ENCODE peak calls at places on chromosomes 1 and 21, in seven cellular contexts. D, R, U, N, C, J and I are unnamed samples.

GRCh38 chr1:48246727-48247126 is 24.2 kb downstream of the SLC5A9 start:
- DNase-seq in D (no peak), R (no peak), U (no peak), N (no peak), C (no peak), J (peak), I (no peak)

GRCh38 chr1:109910963-109911798 is 532 bp downstream of the CSF1 start:
- DNase-seq in D (peak), R (no peak), U (no peak), N (no peak), C (no peak), J (no peak), I (no peak)

GRCh38 chr1:101283443-101283842 is 46.6 kb downstream of the S1PR1 start:
- DNase-seq in D (no peak), R (no peak), U (no peak), N (no peak), C (no peak), J (no peak), I (no peak)

GRCh38 chr1:42453386-42453785 is 2.4 kb downstream of the ZMYND12 start:
- DNase-seq in D (no peak), R (no peak), U (no peak), N (no peak), C (no peak), J (no peak), I (no peak)

GRCh38 chr1:211541715-211542477 is 37.1 kb downstream of the SLC30A1 start:
- DNase-seq in D (no peak), R (peak), U (no peak), N (peak), C (peak), J (no peak), I (no peak)

GRCh38 chr1:175237389-175237788 is 44.8 kb upstream of the KIAA0040 start:
- DNase-seq in D (no peak), R (no peak), U (no peak), N (no peak), C (no peak), J (no peak), I (no peak)

GRCh38 chr1:236206548-236206947 is 64.2 kb downstream of the GPR137B start:
- DNase-seq in D (no peak), R (no peak), U (no peak), N (no peak), C (no peak), J (no peak), I (no peak)

GRCh38 chr1:208747979-208748378 is 503.8 kb upstream of the PLXNA2 start:
- DNase-seq in D (no peak), R (no peak), U (no peak), N (no peak), C (no peak), J (no peak), I (no peak)

GRCh38 chr21:26925636-26926035 is 41.3 kb downstream of the ADAMTS5 start:
- DNase-seq in D (no peak), R (no peak), U (no peak), N (no peak), C (no peak), J (no peak), I (no peak)

GRCh38 chr1:223244366-223245103 is 101.5 kb upstream of the TLR5 start:
- DNase-seq in D (no peak), R (peak), U (no peak), N (peak), C (peak), J (no peak), I (no peak)

GRCh38 chr1:3639397-3639911 is 10.4 kb downstream of the WRAP73 start:
- DNase-seq in D (no peak), R (no peak), U (no peak), N (no peak), C (no peak), J (no peak), I (no peak)

GRCh38 chr1:24704411-24705259 is 40.6 kb upstream of the CLIC4 start:
- DNase-seq in D (no peak), R (peak), U (no peak), N (peak), C (peak), J (peak), I (no peak)

GRCh38 chr1:114770989-114771388 is 9.5 kb downstream of the SIKE1 start:
- DNase-seq in D (no peak), R (no peak), U (no peak), N (no peak), C (no peak), J (no peak), I (no peak)

DNA sequence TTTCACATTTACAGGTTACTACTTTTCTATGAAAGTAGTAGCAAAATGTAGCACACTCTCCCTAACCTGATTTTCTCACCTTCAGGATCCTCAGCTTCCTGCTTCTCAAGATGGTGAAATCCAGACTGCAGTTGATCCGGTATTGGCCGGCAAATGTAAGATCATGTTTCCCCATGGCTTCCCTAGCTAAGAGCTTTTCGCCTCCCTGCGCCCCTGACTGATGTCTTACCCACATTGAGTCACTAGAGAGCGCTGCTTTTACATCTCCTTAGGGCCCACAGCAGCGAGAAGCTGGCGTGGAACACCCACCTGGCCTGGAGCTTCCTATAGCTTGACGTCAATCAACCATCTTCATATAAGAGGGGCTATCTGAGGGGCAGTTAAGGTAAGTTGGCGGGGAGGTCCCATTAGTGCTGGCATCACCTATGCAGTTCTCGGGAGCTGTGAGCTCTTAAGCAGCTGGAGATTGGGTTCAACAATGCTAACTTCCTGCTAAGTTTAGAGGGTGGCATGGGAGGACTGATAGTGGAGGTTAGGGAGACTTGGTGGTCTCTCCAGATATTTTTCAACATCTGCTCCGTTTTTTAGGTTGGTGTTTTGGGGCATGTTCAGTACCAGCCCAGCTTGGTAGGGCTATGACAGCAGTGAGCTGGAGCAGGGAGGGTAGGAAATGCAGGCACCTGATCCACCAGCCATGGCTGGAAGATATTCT is 5.5 kb downstream of the PTPN7 start:
- DNase-seq in D (no peak), R (peak), U (peak), N (peak), C (peak), J (peak), I (no peak)
- TF ChIP-seq CTCF in D (no peak), R (peak), U (peak), N (peak), C (peak), J (peak), I (peak)

DNA sequence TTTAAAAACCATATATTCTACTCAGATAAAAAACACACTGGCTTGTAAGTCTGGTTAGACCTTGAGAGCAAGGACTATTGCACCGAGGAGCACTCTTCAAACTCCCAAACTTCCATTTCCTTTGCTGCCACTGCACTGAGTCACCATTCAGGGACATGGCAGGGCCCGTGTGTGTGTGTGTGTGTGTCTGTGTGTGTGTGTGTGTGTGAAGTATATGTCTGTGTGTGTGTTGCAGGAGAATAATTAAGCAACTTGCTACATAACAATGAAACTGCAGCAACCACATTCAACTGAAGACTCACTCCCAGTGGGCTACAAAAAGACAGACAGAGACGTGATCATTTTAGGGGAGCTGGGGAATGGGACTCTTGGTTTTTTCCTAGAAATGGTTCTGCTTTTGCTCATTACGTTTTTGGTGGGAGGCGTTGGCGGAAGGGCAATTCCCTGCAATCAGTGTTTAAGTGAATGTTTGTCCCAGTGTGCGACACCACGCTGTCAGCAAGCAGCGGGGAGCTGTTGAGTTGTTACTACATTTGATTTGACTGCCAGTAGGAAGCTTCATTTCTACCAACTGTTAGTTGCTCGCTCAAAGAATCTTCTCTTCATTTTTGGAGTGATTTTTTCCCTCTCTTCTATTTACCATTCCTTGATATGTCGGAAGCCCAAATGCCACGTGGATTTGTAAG is 36.2 kb downstream of the ESRRG start:
- DNase-seq in D (no peak), R (peak), U (no peak), N (peak), C (peak), J (no peak), I (no peak)
- H3K4me3 ChIP-seq in D (no peak), R (no peak), U (no peak), N (no peak), C (no peak), J (no peak), I (no peak)

GRCh38 chr1:27368872-27369703 is 2.3 kb upstream of the MAP3K6 start:
- DNase-seq in D (no peak), R (peak), U (no peak), N (peak), C (peak), J (no peak), I (no peak)

GRCh38 chr1:27374687-27375086 is at the start of gene FCN3:
- DNase-seq in D (no peak), R (no peak), U (no peak), N (no peak), C (no peak), J (no peak), I (no peak)

GRCh38 chr1:27372022-27372807 is 2.4 kb downstream of the FCN3 start:
- DNase-seq in D (no peak), R (peak), U (no peak), N (no peak), C (no peak), J (no peak), I (no peak)

GRCh38 chr1:27377760-27378495 is 3.3 kb upstream of the FCN3 start:
- DNase-seq in D (no peak), R (no peak), U (no peak), N (no peak), C (no peak), J (no peak), I (no peak)

GRCh38 chr1:27372808-27373690 is 1.6 kb downstream of the FCN3 start:
- DNase-seq in D (no peak), R (no peak), U (no peak), N (no peak), C (no peak), J (no peak), I (no peak)
- TF ChIP-seq CTCF in D (no peak), R (peak), U (peak), N (peak), C (peak), J (no peak), I (peak)

GRCh38 chr1:84135341-84135740 is 8.7 kb upstream of the PRKACB start:
- DNase-seq in D (no peak), R (no peak), U (no peak), N (no peak), C (no peak), J (no peak), I (no peak)
- H3K4me3 ChIP-seq in D (no peak), R (no peak), U (no peak), N (no peak), C (no peak), J (no peak), I (no peak)

GRCh38 chr1:21490774-21491482 is 18.3 kb upstream of the ALPL start:
- DNase-seq in D (no peak), R (peak), U (no peak), N (peak), C (peak), J (no peak), I (no peak)
- TF ChIP-seq CTCF in D (peak), R (peak), U (peak), N (peak), C (peak), J (peak), I (peak)

DNA sequence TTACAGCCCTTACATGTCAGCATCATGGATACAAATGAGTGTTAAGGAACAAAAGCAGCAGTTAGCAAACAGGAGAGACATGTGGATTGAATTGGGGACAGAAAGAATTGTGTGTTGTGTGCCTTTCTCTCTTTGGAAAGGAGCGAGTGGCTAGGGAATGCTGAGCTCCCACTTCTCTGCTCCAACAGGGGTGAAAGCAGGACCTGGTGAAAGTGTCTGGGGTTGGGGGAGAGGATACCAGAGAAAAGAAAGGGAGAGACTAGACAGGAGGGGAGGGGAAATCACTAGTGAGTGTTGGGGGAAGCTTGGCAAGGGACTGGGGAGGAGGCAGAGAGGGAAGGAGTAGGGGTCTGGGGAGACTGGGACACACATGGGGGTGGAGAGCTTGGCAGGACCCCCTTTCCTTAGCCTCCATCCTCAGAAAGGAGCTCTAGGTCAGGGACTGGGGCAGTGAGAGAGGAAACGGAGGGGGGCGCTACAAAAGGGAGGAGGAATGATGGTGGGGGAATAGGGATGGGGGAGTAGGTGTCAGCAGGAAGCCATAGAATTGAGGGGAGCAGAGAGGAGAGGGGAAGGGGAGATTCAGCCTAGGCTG is 2.2 kb downstream of the KIRREL1 start:
- DNase-seq in D (no peak), R (no peak), U (no peak), N (no peak), C (no peak), J (no peak), I (no peak)
- H3K4me3 ChIP-seq in D (peak), R (peak), U (peak), N (peak), C (peak), J (no peak), I (no peak)

GRCh38 chr1:232328496-232329102 is 301.3 kb downstream of the SIPA1L2 start:
- DNase-seq in D (no peak), R (peak), U (no peak), N (peak), C (no peak), J (no peak), I (no peak)
- TF ChIP-seq CTCF in D (no peak), R (no peak), U (no peak), N (no peak), C (no peak), J (no peak), I (no peak)